ENCODE peak calls at places on chromosomes 6 and 20, in six cellular contexts. C is choroid plexus epithelial cell; M is CD4-positive, CD25-positive, alpha-beta regulatory T cell; U is A673; V is DND-41; L is skeletal muscle cell. I is an unnamed sample.

GRCh38 chr6:159807150-159807859 is 7.2 kb downstream of the PNLDC1 start:
- DNase-seq in M (no peak), U (no peak), C (peak; percentile 5), L (no peak), V (no peak), I (no peak)

GRCh38 chr20:64261138-64261537 is 5.6 kb downstream of the PCMTD2 start:
- DNase-seq in V (no peak), C (peak; percentile 71), L (peak; percentile 15), M (peak; percentile 43), U (peak; percentile 35), I (peak; percentile 76)

GRCh38 chr6:169831450-169832246 is 80.2 kb downstream of the ERMARD start:
- DNase-seq in M (peak; percentile 58), L (peak; percentile 15), V (peak; percentile 66), U (peak; percentile 90), C (peak; percentile 70), I (peak; percentile 9)

GRCh38 chr6:33856655-33857054 is 52.9 kb upstream of the MLN start:
- DNase-seq in L (no peak), C (no peak), V (peak; percentile 75), M (peak; percentile 91), U (no peak), I (no peak)

GRCh38 chr6:156786652-156787051 is 9.5 kb downstream of the ARID1B start:
- DNase-seq in C (no peak), U (no peak), M (no peak), V (no peak), L (no peak), I (no peak)

GRCh38 chr6:123802351-123802696 is 1.3 kb upstream of the NKAIN2 start:
- DNase-seq in C (no peak), U (no peak), L (no peak), V (no peak), M (no peak), I (peak; percentile 94)

GRCh38 chr6:39684790-39685485 is 40.3 kb downstream of the KIF6 start:
- DNase-seq in U (no peak), C (peak; percentile 30), V (no peak), L (no peak), M (no peak), I (no peak)

GRCh38 chr6:126118058-126118759 is 131.9 kb downstream of the TRMT11 start:
- DNase-seq in C (peak; percentile 5), U (no peak), M (no peak), V (no peak), L (no peak), I (no peak)

GRCh38 chr6:53011993-53012392 is 16.9 kb upstream of the GSTA4 start:
- DNase-seq in V (no peak), L (no peak), U (no peak), M (no peak), C (peak; percentile 45), I (no peak)

GRCh38 chr6:28105286-28105685 is 19.1 kb upstream of the ZSCAN16 start:
- DNase-seq in U (peak; percentile 11), L (no peak), M (no peak), C (peak; percentile 37), V (no peak), I (no peak)

GRCh38 chr6:157376706-157377230 is 4.2 kb upstream of the ZDHHC14 start:
- DNase-seq in M (no peak), L (no peak), V (no peak), C (no peak), U (no peak), I (no peak)

GRCh38 chr20:46230811-46231282 is 77.5 kb downstream of the CDH22 start:
- DNase-seq in M (peak; percentile 4), U (peak; percentile 43), L (no peak), V (peak; percentile 63), C (peak; percentile 59), I (no peak)

GRCh38 chr6:25872804-25873203 is 1.2 kb downstream of the SLC17A3 start:
- DNase-seq in C (no peak), U (no peak), L (no peak), V (no peak), M (peak; percentile 34), I (no peak)

GRCh38 chr6:81326856-81327561 is 425.5 kb downstream of the TENT5A start:
- DNase-seq in M (no peak), L (peak; percentile 64), U (no peak), V (peak; percentile 81), C (no peak), I (no peak)

GRCh38 chr6:137033828-137034227 is 10.9 kb downstream of the IL20RA start:
- DNase-seq in U (no peak), M (peak; percentile 78), V (peak; percentile 71), C (peak; percentile 17), L (no peak), I (no peak)

GRCh38 chr20:40717343-40717865 is 28.4 kb upstream of the MAFB start:
- DNase-seq in U (no peak), M (no peak), L (no peak), V (no peak), C (no peak), I (no peak)

GRCh38 chr20:1805161-1805581 is 90.0 kb upstream of the SIRPA start:
- DNase-seq in M (no peak), C (no peak), V (no peak), U (no peak), L (no peak), I (no peak)

GRCh38 chr20:10861619-10862018 is 187.8 kb upstream of the JAG1 start:
- DNase-seq in V (no peak), U (no peak), M (no peak), L (no peak), C (no peak), I (no peak)

GRCh38 chr6:108497883-108498282 is 62.8 kb upstream of the FOXO3 start:
- DNase-seq in U (peak; percentile 61), V (peak; percentile 32), C (peak; percentile 80), M (peak; percentile 47), L (peak; percentile 23), I (no peak)

GRCh38 chr6:81487489-81487888 is 265.0 kb downstream of the TENT5A start:
- DNase-seq in C (peak; percentile 19), M (no peak), V (no peak), L (no peak), U (no peak), I (no peak)

GRCh38 chr20:2616634-2617033 is 35.8 kb upstream of the NOP56 start:
- DNase-seq in L (no peak), V (no peak), U (no peak), M (no peak), C (no peak), I (no peak)

DNA sequence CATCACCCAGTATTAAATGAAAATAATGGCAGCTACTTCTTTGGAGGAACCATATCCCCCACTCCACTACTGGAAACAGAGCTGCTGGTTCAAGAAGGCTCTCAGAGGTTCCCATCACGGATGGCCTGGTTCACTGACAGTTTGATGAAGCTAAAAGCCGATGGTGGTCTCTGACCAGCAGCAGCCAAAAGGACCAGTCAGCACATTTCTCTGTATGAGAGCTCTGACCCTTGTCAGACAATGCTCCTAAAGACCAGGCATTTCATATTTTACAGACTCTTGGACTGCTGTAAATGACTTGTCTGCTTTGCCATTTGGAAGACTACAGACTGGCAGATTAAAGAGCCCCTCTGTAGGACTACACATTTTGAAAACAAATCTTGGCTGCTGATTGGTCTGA is 16.6 kb downstream of the PRKN start:
- DNase-seq in V (no peak), C (no peak), U (no peak), M (no peak), L (no peak), I (no peak)
- H3K4me3 ChIP-seq in V (no peak overlapping the region), C (no peak overlapping the region), U (no peak overlapping the region), M (no peak overlapping the region), L (no peak overlapping the region), I (no peak overlapping the region)

GRCh38 chr6:116156405-116157326 is 30.7 kb upstream of the COL10A1 start:
- DNase-seq in V (no peak), M (no peak), C (no peak), L (no peak), U (no peak), I (no peak)

GRCh38 chr6:116157391-116157790 is 31.5 kb upstream of the COL10A1 start:
- DNase-seq in U (no peak), L (no peak), M (no peak), V (no peak), C (no peak), I (no peak)

GRCh38 chr6:116154887-116155286 is 29.0 kb upstream of the COL10A1 start:
- DNase-seq in C (no peak), V (no peak), M (no peak), U (no peak), L (no peak), I (no peak)

DNA sequence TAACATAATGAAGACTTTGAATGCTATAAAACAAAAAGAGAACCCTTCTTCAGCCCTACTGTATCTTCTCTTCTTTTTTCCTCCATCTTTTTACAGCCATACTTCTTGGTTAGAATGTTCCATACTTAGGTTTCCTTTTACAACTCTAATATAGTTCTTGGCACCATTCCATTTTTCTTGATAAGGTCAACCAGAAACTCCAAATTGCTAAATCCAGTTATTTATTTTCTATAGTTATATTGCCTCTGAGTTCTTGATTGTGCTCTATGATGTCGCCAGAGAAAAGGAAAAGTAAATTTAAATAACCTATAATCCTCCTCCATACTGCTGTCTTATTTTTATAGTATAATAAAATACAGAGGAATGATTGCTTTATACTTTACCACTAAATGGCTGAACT is 26.7 kb upstream of the COL10A1 start:
- DNase-seq in L (no peak), C (peak; percentile 61), U (no peak), V (no peak), M (no peak), I (no peak)
- H3K4me3 ChIP-seq in L (no peak overlapping the region), C (no peak overlapping the region), U (no peak overlapping the region), V (no peak overlapping the region), M (no peak overlapping the region), I (no peak overlapping the region)

GRCh38 chr20:9839626-9840025 is 750 bp upstream of the PAK5 start:
- DNase-seq in C (no peak), M (no peak), V (no peak), L (no peak), U (no peak), I (no peak)

GRCh38 chr20:9837634-9838033 is 1.2 kb downstream of the PAK5 start:
- DNase-seq in V (no peak), C (no peak), U (peak; percentile 4), M (no peak), L (no peak), I (no peak)

GRCh38 chr20:9835302-9835701 is 3.6 kb downstream of the PAK5 start:
- DNase-seq in L (no peak), V (no peak), C (no peak), U (no peak), M (no peak), I (no peak)

GRCh38 chr20:9838378-9839295 is at the start of gene PAK5:
- DNase-seq in V (no peak), C (peak; percentile 31), U (peak; percentile 80), L (no peak), M (no peak), I (peak; percentile 46)

GRCh38 chr20:9838035-9838377 is 870 bp downstream of the PAK5 start:
- DNase-seq in V (no peak), U (no peak), L (no peak), C (no peak), M (no peak), I (no peak)
- H3K4me3 ChIP-seq in V (no peak overlapping the region), U (peak overlapping the region; percentile 35), L (no peak overlapping the region), C (no peak overlapping the region), M (no peak overlapping the region), I (peak overlapping the region; percentile 65)

GRCh38 chr6:90219168-90219985 is 77.3 kb downstream of the BACH2 start:
- DNase-seq in M (no peak), U (peak; percentile 71), L (peak; percentile 73), V (peak; percentile 19), C (peak; percentile 84), I (peak; percentile 79)
- H3K4me3 ChIP-seq in M (peak overlapping the region; percentile 26), U (no peak overlapping the region), L (peak overlapping the region; percentile 28), V (no peak overlapping the region), C (peak overlapping the region; percentile 19), I (peak overlapping the region; percentile 3)

GRCh38 chr6:1389791-1390070 is 355 bp downstream of the FOXF2 start:
- DNase-seq in M (no peak), L (no peak), U (no peak), C (no peak), V (no peak), I (no peak)
- H3K4me3 ChIP-seq in M (no peak overlapping the region), L (peak overlapping the region; percentile 53), U (peak overlapping the region; percentile 38), C (peak overlapping the region; percentile 71), V (no peak overlapping the region), I (no peak overlapping the region)

GRCh38 chr20:25489221-25489863 is 81.9 kb downstream of the GINS1 start:
- DNase-seq in M (no peak), U (no peak), V (no peak), C (no peak), L (no peak), I (no peak)
- H3K4me3 ChIP-seq in M (no peak overlapping the region), U (no peak overlapping the region), V (no peak overlapping the region), C (no peak overlapping the region), L (no peak overlapping the region), I (no peak overlapping the region)